ENCODE peak calls at places on chromosome 20, in seven cellular contexts. Q, R, L, O, J, D and K are unnamed samples.
A peak's percentile ranks its signal among the peaks of the same experiment; 100 is the strongest.

GRCh38 chr20:38321959-38322598 is 18.1 kb downstream of the BPI start:
- DNase-seq in Q (no peak), R (no peak), L (no peak), O (peak; percentile 57), J (peak; percentile 57), D (no peak), K (peak; percentile 49)

GRCh38 chr20:47703748-47704147 is 81.5 kb downstream of the SULF2 start:
- DNase-seq in Q (no peak), R (no peak), L (no peak), O (no peak), J (no peak), D (no peak), K (no peak)

GRCh38 chr20:57061058-57061900 is 205.2 kb downstream of the BMP7 start:
- DNase-seq in Q (no peak), R (no peak), L (no peak), O (peak; percentile 47), J (no peak), D (no peak), K (peak; percentile 70)

GRCh38 chr20:62186887-62187866 is 4.3 kb downstream of the MTG2 start:
- DNase-seq in Q (no peak), R (no peak), L (no peak), O (no peak), J (no peak), D (no peak), K (no peak)

GRCh38 chr20:952196-952795 is 36.2 kb upstream of the ANGPT4 start:
- DNase-seq in Q (no peak), R (no peak), L (no peak), O (peak; percentile 44), J (no peak), D (no peak), K (no peak)

GRCh38 chr20:11895832-11896484 is 21.7 kb upstream of the BTBD3 start:
- DNase-seq in Q (no peak), R (no peak), L (no peak), O (no peak), J (no peak), D (no peak), K (no peak)

GRCh38 chr20:15594296-15594695 is 979.0 kb downstream of the KIF16B start:
- DNase-seq in Q (no peak), R (no peak), L (no peak), O (no peak), J (no peak), D (no peak), K (no peak)

GRCh38 chr20:33233129-33233774 is 2.5 kb upstream of the BPIFA1 start:
- DNase-seq in Q (no peak), R (no peak), L (no peak), O (no peak), J (peak; percentile 21), D (no peak), K (no peak)

GRCh38 chr20:63924241-63924640 is 29.3 kb downstream of the DNAJC5 start:
- DNase-seq in Q (no peak), R (no peak), L (no peak), O (no peak), J (no peak), D (no peak), K (no peak)

GRCh38 chr20:25057234-25058050 is 497 bp downstream of the ACSS1 start:
- DNase-seq in Q (peak; percentile 32), R (no peak), L (peak; percentile 86), O (peak; percentile 34), J (no peak), D (peak; percentile 37), K (no peak)

GRCh38 chr20:34948030-34948429 is 7.6 kb downstream of the GSS start:
- DNase-seq in Q (no peak), R (peak; percentile 62), L (no peak), O (no peak), J (no peak), D (no peak), K (peak; percentile 60)

GRCh38 chr20:18628330-18628941 is 40.6 kb downstream of the DTD1 start:
- DNase-seq in Q (no peak), R (no peak), L (no peak), O (peak; percentile 7), J (peak; percentile 24), D (no peak), K (no peak)

GRCh38 chr20:63009988-63010769 is 3.4 kb upstream of the BHLHE23 start:
- DNase-seq in Q (peak; percentile 78), R (no peak), L (no peak), O (no peak), J (no peak), D (no peak), K (no peak)

GRCh38 chr20:44946266-44946852 is 13.8 kb downstream of the TOMM34 start:
- DNase-seq in Q (no peak), R (no peak), L (no peak), O (no peak), J (no peak), D (no peak), K (no peak)

GRCh38 chr20:2273634-2274302 is 22.0 kb upstream of the TGM3 start:
- DNase-seq in Q (no peak), R (no peak), L (no peak), O (no peak), J (no peak), D (no peak), K (no peak)

GRCh38 chr20:4304601-4305000 is 289.2 kb upstream of the RNF24 start:
- DNase-seq in Q (no peak), R (no peak), L (no peak), O (no peak), J (no peak), D (no peak), K (no peak)

GRCh38 chr20:22700387-22700786 is 116.0 kb upstream of the FOXA2 start:
- DNase-seq in Q (no peak), R (no peak), L (no peak), O (peak; percentile 76), J (no peak), D (no peak), K (no peak)

GRCh38 chr20:8153281-8153908 is 21.3 kb downstream of the PLCB1 start:
- DNase-seq in Q (no peak), R (no peak), L (no peak), O (no peak), J (no peak), D (no peak), K (peak; percentile 60)